ENCODE peak calls at places on chromosomes 11 and 22, in nine cellular contexts. O is caudate nucleus, X is SJSA1, Y is Ammon's horn, Q is mesendoderm, B is fibroblast of lung, U is fibroblast of gingiva, C is NCI-H226, J is GOT3. N is an unnamed sample.

GRCh38 chr11:10926801-10927200 is 68.9 kb upstream of the ZBED5 start:
- DNase-seq in O (no peak), X (peak), Y (peak), Q (no peak), B (no peak), U (peak), C (peak), J (no peak), N (peak)

GRCh38 chr22:40070701-40071100 is 75.9 kb downstream of the FAM83F start:
- DNase-seq in O (no peak), X (no peak), Y (no peak), Q (no peak), B (no peak), U (no peak), C (no peak), J (no peak), N (no peak)

GRCh38 chr22:20904008-20904979 is 12.9 kb upstream of the CRKL start:
- DNase-seq in O (no peak), X (no peak), Y (no peak), Q (no peak), B (peak), U (peak), C (peak), J (peak), N (peak)

GRCh38 chr22:41801886-41802285 is 1.4 kb downstream of the CCDC134 start:
- DNase-seq in O (no peak), X (no peak), Y (no peak), Q (no peak), B (no peak), U (no peak), C (no peak), J (no peak), N (no peak)

GRCh38 chr11:8258289-8258688 is 5.4 kb downstream of the LMO1 start:
- DNase-seq in O (no peak), X (no peak), Y (peak), Q (no peak), B (no peak), U (peak), C (no peak), J (no peak), N (no peak)

GRCh38 chr11:10666556-10666955 is 27.0 kb downstream of the IRAG1 start:
- DNase-seq in O (no peak), X (peak), Y (no peak), Q (no peak), B (peak), U (peak), C (no peak), J (no peak), N (no peak)

GRCh38 chr22:17258015-17258827 is 39.0 kb upstream of the ADA2 start:
- DNase-seq in O (no peak), X (no peak), Y (peak), Q (peak), B (peak), U (no peak), C (peak), J (no peak), N (peak)

GRCh38 chr11:75135021-75135650 is 15.8 kb upstream of the SLCO2B1 start:
- DNase-seq in O (no peak), X (no peak), Y (no peak), Q (no peak), B (no peak), U (no peak), C (no peak), J (no peak), N (no peak)

GRCh38 chr11:14386895-14387480 is 28.0 kb upstream of the RRAS2 start:
- DNase-seq in O (peak), X (peak), Y (peak), Q (peak), B (peak), U (peak), C (no peak), J (no peak), N (no peak)

GRCh38 chr11:86548278-86548917 is 124.0 kb downstream of the ME3 start:
- DNase-seq in O (no peak), X (no peak), Y (peak), Q (no peak), B (peak), U (peak), C (peak), J (no peak), N (peak)

GRCh38 chr11:96338910-96339703 is 3.9 kb downstream of the MAML2 start:
- DNase-seq in O (peak), X (peak), Y (peak), Q (peak), B (peak), U (peak), C (peak), J (no peak), N (peak)

GRCh38 chr22:45454260-45454659 is 40.8 kb downstream of the RIBC2 start:
- DNase-seq in O (no peak), X (no peak), Y (no peak), Q (no peak), B (peak), U (peak), C (no peak), J (no peak), N (no peak)

GRCh38 chr11:65119670-65119995 is 2.1 kb upstream of the ZNHIT2 start:
- DNase-seq in O (no peak), X (no peak), Y (no peak), Q (no peak), B (no peak), U (no peak), C (no peak), J (no peak), N (no peak)

GRCh38 chr22:17501679-17502285 is 61.5 kb upstream of the SLC25A18 start:
- DNase-seq in O (no peak), X (peak), Y (peak), Q (peak), B (peak), U (peak), C (peak), J (no peak), N (peak)

GRCh38 chr11:11179239-11179638 is 173.8 kb downstream of the CSNK2A3 start:
- DNase-seq in O (peak), X (peak), Y (peak), Q (peak), B (peak), U (peak), C (peak), J (no peak), N (peak)

GRCh38 chr11:17686185-17686980 is 33.0 kb upstream of the MYOD1 start:
- DNase-seq in O (no peak), X (no peak), Y (no peak), Q (peak), B (no peak), U (no peak), C (no peak), J (no peak), N (no peak)

GRCh38 chr11:57301711-57302423 is 22.9 kb downstream of the TNKS1BP1 start:
- DNase-seq in O (no peak), X (no peak), Y (no peak), Q (no peak), B (no peak), U (no peak), C (no peak), J (no peak), N (no peak)

GRCh38 chr11:60992842-60993409 is 21.4 kb downstream of the CD6 start:
- DNase-seq in O (peak), X (no peak), Y (no peak), Q (no peak), B (no peak), U (no peak), C (no peak), J (no peak), N (no peak)

GRCh38 chr11:29272019-29272654 is 744.7 kb downstream of the KCNA4 start:
- DNase-seq in O (no peak), X (peak), Y (no peak), Q (peak), B (peak), U (peak), C (no peak), J (no peak), N (peak)

GRCh38 chr11:3959015-3959917 is 103.8 kb downstream of the STIM1 start:
- DNase-seq in O (no peak), X (no peak), Y (no peak), Q (peak), B (peak), U (peak), C (peak), J (no peak), N (peak)

GRCh38 chr22:40443675-40444482 is 73.5 kb downstream of the SGSM3 start:
- DNase-seq in O (no peak), X (no peak), Y (no peak), Q (no peak), B (no peak), U (peak), C (no peak), J (no peak), N (no peak)

GRCh38 chr11:109697140-109697843 is 275.3 kb downstream of the C11orf87 start:
- DNase-seq in O (no peak), X (peak), Y (peak), Q (peak), B (peak), U (peak), C (peak), J (no peak), N (peak)

GRCh38 chr11:68988486-68988885 is 7.7 kb upstream of the MRGPRD start:
- DNase-seq in O (no peak), X (no peak), Y (no peak), Q (no peak), B (no peak), U (no peak), C (no peak), J (no peak), N (no peak)

GRCh38 chr11:122791836-122792235 is 46.5 kb upstream of the CRTAM start:
- DNase-seq in O (peak), X (peak), Y (peak), Q (no peak), B (peak), U (peak), C (no peak), J (no peak), N (no peak)

GRCh38 chr11:86292912-86293606 is 9.0 kb upstream of the HIKESHI start:
- DNase-seq in O (no peak), X (no peak), Y (no peak), Q (no peak), B (no peak), U (no peak), C (no peak), J (no peak), N (no peak)

GRCh38 chr11:83157755-83158473 is 983 bp downstream of the PCF11 start:
- DNase-seq in O (peak), X (peak), Y (peak), Q (peak), B (peak), U (peak), C (peak), J (no peak), N (peak)

GRCh38 chr22:44045171-44045570 is 21.1 kb downstream of the PARVB start:
- DNase-seq in O (no peak), X (no peak), Y (no peak), Q (no peak), B (no peak), U (peak), C (no peak), J (no peak), N (no peak)

GRCh38 chr11:113401718-113402117 is 14.1 kb downstream of the ANKK1 start:
- DNase-seq in O (no peak), X (peak), Y (peak), Q (no peak), B (no peak), U (peak), C (peak), J (peak), N (peak)

GRCh38 chr22:49208768-49209252 is 618.9 kb downstream of the BRD1 start:
- DNase-seq in O (no peak), X (no peak), Y (no peak), Q (peak), B (no peak), U (no peak), C (no peak), J (no peak), N (no peak)

GRCh38 chr11:11849127-11849746 is 7.5 kb downstream of the USP47 start:
- DNase-seq in O (peak), X (peak), Y (peak), Q (peak), B (peak), U (peak), C (peak), J (no peak), N (no peak)

GRCh38 chr11:65266210-65266609 is 4.4 kb downstream of the POLA2 start:
- DNase-seq in O (no peak), X (no peak), Y (no peak), Q (no peak), B (peak), U (no peak), C (no peak), J (no peak), N (no peak)

GRCh38 chr11:383431-383830 is 10.6 kb upstream of the PKP3 start:
- DNase-seq in O (no peak), X (no peak), Y (no peak), Q (no peak), B (no peak), U (no peak), C (no peak), J (no peak), N (no peak)

GRCh38 chr11:69662021-69662698 is 13.0 kb downstream of the LTO1 start:
- DNase-seq in O (no peak), X (no peak), Y (no peak), Q (peak), B (no peak), U (peak), C (no peak), J (no peak), N (no peak)

GRCh38 chr11:93845181-93846092 is 5.0 kb downstream of the VSTM5 start:
- DNase-seq in O (no peak), X (no peak), Y (no peak), Q (no peak), B (no peak), U (no peak), C (peak), J (no peak), N (peak)

GRCh38 chr22:46803031-46803880 is 40.8 kb downstream of the TBC1D22A start:
- DNase-seq in O (no peak), X (peak), Y (peak), Q (peak), B (peak), U (no peak), C (peak), J (no peak), N (peak)